ENCODE peak calls at places on chromosomes 12 and 14, in nine cellular contexts. E is stimulated activated CD4-positive, alpha-beta T cell treated with anti-CD3 and anti-CD28 coated beads, Interleukin-4, amount 100 ng/mL, for 48 hours; R is activated CD8-positive, alpha-beta memory T cell treated with anti-CD3 and anti-CD28 coated beads for 4 hours; V is fibroblast of pulmonary artery; T is ascending aorta; P is WTC11; D is lower leg skin; N is T-helper 1 cell; Y is NCI-H2171. W is an unnamed sample.

GRCh38 chr12:27493260-27493935 is 30.6 kb upstream of the PPFIBP1 start:
- DNase-seq in P (no peak), N (no peak), Y (no peak), T (no peak), E (no peak), D (no peak), V (no peak), R (no peak), W (no peak)

GRCh38 chr14:85437143-85437542 is 92.8 kb upstream of the FLRT2 start:
- DNase-seq in E (no peak), P (no peak), N (no peak), D (no peak), T (no peak), R (no peak), Y (no peak), V (peak), W (peak)

GRCh38 chr14:92906823-92907222 is 16.1 kb upstream of the CHGA start:
- DNase-seq in E (no peak), Y (no peak), R (no peak), N (no peak), T (no peak), P (no peak), D (no peak), V (no peak), W (no peak)

GRCh38 chr14:38971258-38971921 is 131.6 kb downstream of the SEC23A start:
- DNase-seq in N (no peak), P (no peak), T (no peak), Y (peak), V (no peak), R (no peak), E (no peak), D (no peak), W (no peak)

GRCh38 chr14:65164068-65164824 is 61.9 kb upstream of the MAX start:
- DNase-seq in R (no peak), D (no peak), V (peak), E (no peak), T (no peak), N (no peak), Y (peak), P (no peak), W (peak)

GRCh38 chr12:57242691-57243454 is 8.1 kb downstream of the STAC3 start:
- DNase-seq in P (peak), E (peak), V (peak), T (no peak), R (no peak), Y (peak), D (no peak), N (peak), W (no peak)

GRCh38 chr12:6539276-6540134 is 5.2 kb downstream of the GAPDH start:
- DNase-seq in Y (no peak), T (no peak), N (no peak), R (no peak), V (no peak), E (no peak), P (no peak), D (peak), W (no peak)

GRCh38 chr12:1507308-1507707 is 87.1 kb downstream of the FBXL14 start:
- DNase-seq in R (no peak), T (no peak), V (no peak), E (no peak), D (peak), Y (no peak), P (no peak), N (no peak), W (no peak)

GRCh38 chr12:119868992-119869391 is 8.1 kb downstream of the CIT start:
- DNase-seq in E (no peak), D (no peak), Y (no peak), T (no peak), R (no peak), V (peak), N (no peak), P (no peak), W (no peak)